ENCODE peak calls at places on chromosomes 12 and 14, in nine cellular contexts. One of them, this sample, is unnamed.

GRCh38 chr12:120229071-120229582 is 28.2 kb upstream of the RPLP0 start:
- DNase-seq in ovary: no peak
- DNase-seq in lower leg skin: no peak
- DNase-seq in testis: peak
- DNase-seq in HCT116: no peak
- DNase-seq in transverse colon: no peak
- DNase-seq in Peyer's patch: peak
- DNase-seq in HepG2: peak
- DNase-seq in body of pancreas: no peak
- DNase-seq in this sample: no peak

GRCh38 chr14:102498005-102498677 is 11.4 kb downstream of the ANKRD9 start:
- DNase-seq in HCT116: no peak
- DNase-seq in testis: peak
- DNase-seq in HepG2: no peak
- DNase-seq in ovary: no peak
- DNase-seq in body of pancreas: no peak
- DNase-seq in Peyer's patch: no peak
- DNase-seq in transverse colon: peak
- DNase-seq in lower leg skin: no peak
- DNase-seq in this sample: peak

GRCh38 chr14:100158566-100159106 is 809 bp downstream of the DEGS2 start:
- DNase-seq in HepG2: no peak
- DNase-seq in ovary: no peak
- DNase-seq in transverse colon: no peak
- DNase-seq in HCT116: no peak
- DNase-seq in Peyer's patch: peak
- DNase-seq in testis: no peak
- DNase-seq in body of pancreas: no peak
- DNase-seq in lower leg skin: no peak
- DNase-seq in this sample: no peak

GRCh38 chr12:91781114-91781513 is 364.5 kb downstream of the BTG1 start:
- DNase-seq in transverse colon: no peak
- DNase-seq in ovary: no peak
- DNase-seq in body of pancreas: no peak
- DNase-seq in HCT116: no peak
- DNase-seq in testis: no peak
- DNase-seq in lower leg skin: no peak
- DNase-seq in Peyer's patch: no peak
- DNase-seq in HepG2: no peak
- DNase-seq in this sample: no peak

GRCh38 chr12:111578276-111578970 is 20.7 kb downstream of the ATXN2 start:
- DNase-seq in lower leg skin: no peak
- DNase-seq in body of pancreas: no peak
- DNase-seq in HCT116: no peak
- DNase-seq in Peyer's patch: no peak
- DNase-seq in ovary: no peak
- DNase-seq in HepG2: peak
- DNase-seq in testis: no peak
- DNase-seq in transverse colon: no peak
- DNase-seq in this sample: peak

GRCh38 chr14:50379563-50379962 is 17.1 kb downstream of the CDKL1 start:
- DNase-seq in body of pancreas: no peak
- DNase-seq in HepG2: no peak
- DNase-seq in ovary: no peak
- DNase-seq in transverse colon: no peak
- DNase-seq in Peyer's patch: no peak
- DNase-seq in lower leg skin: no peak
- DNase-seq in HCT116: no peak
- DNase-seq in testis: no peak
- DNase-seq in this sample: no peak

GRCh38 chr12:16606201-16606849 is 363 bp upstream of the LMO3 start:
- DNase-seq in Peyer's patch: no peak
- DNase-seq in HCT116: no peak
- DNase-seq in testis: peak
- DNase-seq in ovary: peak
- DNase-seq in transverse colon: no peak
- DNase-seq in HepG2: no peak
- DNase-seq in lower leg skin: peak
- DNase-seq in body of pancreas: peak
- DNase-seq in this sample: peak

GRCh38 chr14:22276913-22277816 is 311.9 kb downstream of the DAD1 start:
- DNase-seq in Peyer's patch: no peak
- DNase-seq in lower leg skin: no peak
- DNase-seq in transverse colon: no peak
- DNase-seq in HepG2: peak
- DNase-seq in HCT116: peak
- DNase-seq in body of pancreas: no peak
- DNase-seq in ovary: no peak
- DNase-seq in testis: no peak
- DNase-seq in this sample: peak

GRCh38 chr14:101008631-101009336 is 105.3 kb upstream of the RTL1 start:
- DNase-seq in lower leg skin: peak
- DNase-seq in testis: no peak
- DNase-seq in ovary: peak
- DNase-seq in HCT116: no peak
- DNase-seq in body of pancreas: no peak
- DNase-seq in transverse colon: no peak
- DNase-seq in Peyer's patch: no peak
- DNase-seq in HepG2: no peak
- DNase-seq in this sample: no peak

GRCh38 chr12:54967461-54967860 is 17.1 kb downstream of the TESPA1 start:
- DNase-seq in body of pancreas: no peak
- DNase-seq in lower leg skin: no peak
- DNase-seq in testis: peak
- DNase-seq in ovary: peak
- DNase-seq in HepG2: no peak
- DNase-seq in Peyer's patch: peak
- DNase-seq in HCT116: no peak
- DNase-seq in transverse colon: peak
- DNase-seq in this sample: no peak

GRCh38 chr14:100307215-100308111 is 1.2 kb upstream of the SLC25A29 start:
- DNase-seq in body of pancreas: no peak
- DNase-seq in testis: no peak
- DNase-seq in HepG2: no peak
- DNase-seq in ovary: peak
- DNase-seq in transverse colon: peak
- DNase-seq in lower leg skin: peak
- DNase-seq in HCT116: no peak
- DNase-seq in Peyer's patch: peak
- DNase-seq in this sample: peak

GRCh38 chr12:11814362-11814761 is 164.9 kb downstream of the ETV6 start:
- DNase-seq in HCT116: no peak
- DNase-seq in testis: no peak
- DNase-seq in body of pancreas: no peak
- DNase-seq in transverse colon: no peak
- DNase-seq in lower leg skin: no peak
- DNase-seq in HepG2: peak
- DNase-seq in Peyer's patch: no peak
- DNase-seq in ovary: no peak
- DNase-seq in this sample: peak

GRCh38 chr14:72513994-72514659 is 379.8 kb downstream of the DPF3 start:
- DNase-seq in ovary: no peak
- DNase-seq in HCT116: peak
- DNase-seq in Peyer's patch: no peak
- DNase-seq in transverse colon: no peak
- DNase-seq in lower leg skin: peak
- DNase-seq in HepG2: peak
- DNase-seq in body of pancreas: no peak
- DNase-seq in testis: no peak
- DNase-seq in this sample: peak

DNA sequence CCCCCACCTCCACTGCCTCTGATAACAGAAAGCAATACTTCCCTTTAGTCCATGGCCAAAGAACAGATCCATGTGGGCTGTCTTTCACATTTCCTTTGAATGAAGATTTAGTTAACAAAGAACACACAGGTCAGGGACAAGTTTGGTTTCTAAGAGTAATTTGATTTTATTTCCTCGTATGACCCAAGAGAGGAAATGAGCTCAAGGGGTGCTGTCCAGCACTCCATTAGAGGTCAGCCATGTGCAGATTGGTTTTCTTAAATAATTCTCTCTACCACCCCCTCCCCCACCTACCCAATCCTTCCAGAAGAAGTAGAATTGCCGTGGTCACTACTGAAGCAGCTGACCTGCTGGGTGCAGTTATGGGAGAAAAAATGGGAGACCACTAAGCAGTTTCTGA is 13.9 kb upstream of the OAS1 start:
- DNase-seq in ovary: no peak
- DNase-seq in Peyer's patch: no peak
- DNase-seq in body of pancreas: no peak
- DNase-seq in HCT116: no peak
- DNase-seq in lower leg skin: no peak
- DNase-seq in testis: no peak
- DNase-seq in transverse colon: no peak
- DNase-seq in HepG2: no peak
- DNase-seq in this sample: no peak
- TF ChIP-seq POLR2A in ovary: no peak
- TF ChIP-seq POLR2A in Peyer's patch: no peak
- TF ChIP-seq POLR2A in body of pancreas: no peak
- TF ChIP-seq POLR2A in HCT116: no peak
- TF ChIP-seq POLR2A in lower leg skin: no peak
- TF ChIP-seq POLR2A in testis: no peak
- TF ChIP-seq POLR2A in transverse colon: no peak
- TF ChIP-seq POLR2A in HepG2: no peak
- TF ChIP-seq POLR2A in this sample: no peak

GRCh38 chr14:96823652-96824051 is 26.5 kb downstream of the VRK1 start:
- DNase-seq in testis: no peak
- DNase-seq in HCT116: no peak
- DNase-seq in body of pancreas: no peak
- DNase-seq in Peyer's patch: no peak
- DNase-seq in ovary: no peak
- DNase-seq in HepG2: no peak
- DNase-seq in transverse colon: no peak
- DNase-seq in lower leg skin: no peak
- DNase-seq in this sample: no peak
- TF ChIP-seq CTCF in testis: no peak
- TF ChIP-seq CTCF in HCT116: no peak
- TF ChIP-seq CTCF in body of pancreas: no peak
- TF ChIP-seq CTCF in Peyer's patch: no peak
- TF ChIP-seq CTCF in ovary: no peak
- TF ChIP-seq CTCF in HepG2: no peak
- TF ChIP-seq CTCF in transverse colon: no peak
- TF ChIP-seq CTCF in lower leg skin: no peak
- TF ChIP-seq CTCF in this sample: no peak

GRCh38 chr14:57209561-57209960 is 59.1 kb downstream of the EXOC5 start:
- DNase-seq in testis: no peak
- DNase-seq in lower leg skin: no peak
- DNase-seq in body of pancreas: no peak
- DNase-seq in HCT116: no peak
- DNase-seq in Peyer's patch: no peak
- DNase-seq in HepG2: no peak
- DNase-seq in transverse colon: no peak
- DNase-seq in ovary: no peak
- DNase-seq in this sample: no peak

DNA sequence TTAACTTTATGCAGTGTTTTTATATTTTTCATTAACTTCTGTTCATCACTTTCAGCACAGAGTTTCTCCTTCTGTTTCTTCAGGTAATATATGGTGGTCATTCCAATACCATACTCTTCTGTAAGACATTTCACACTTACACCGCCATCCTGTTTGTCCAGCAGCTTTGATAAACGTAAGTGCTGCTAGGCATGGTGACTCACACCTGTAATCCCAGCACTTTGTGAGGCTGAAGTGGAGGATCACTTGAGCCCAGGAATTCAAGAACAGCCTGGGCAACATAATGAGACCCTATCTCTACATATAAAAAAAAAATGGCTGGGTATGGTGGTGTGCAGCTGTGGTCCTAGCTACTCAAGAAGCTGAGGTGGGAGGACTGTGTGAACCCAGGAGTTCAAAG is 55.8 kb downstream of the EXOC5 start:
- DNase-seq in body of pancreas: no peak
- DNase-seq in Peyer's patch: no peak
- DNase-seq in lower leg skin: no peak
- DNase-seq in HepG2: no peak
- DNase-seq in transverse colon: no peak
- DNase-seq in HCT116: no peak
- DNase-seq in ovary: no peak
- DNase-seq in testis: no peak
- DNase-seq in this sample: no peak
- TF ChIP-seq POLR2A in body of pancreas: no peak
- TF ChIP-seq POLR2A in Peyer's patch: no peak
- TF ChIP-seq POLR2A in lower leg skin: no peak
- TF ChIP-seq POLR2A in HepG2: no peak
- TF ChIP-seq POLR2A in transverse colon: no peak
- TF ChIP-seq POLR2A in HCT116: no peak
- TF ChIP-seq POLR2A in ovary: no peak
- TF ChIP-seq POLR2A in testis: no peak
- TF ChIP-seq POLR2A in this sample: no peak

DNA sequence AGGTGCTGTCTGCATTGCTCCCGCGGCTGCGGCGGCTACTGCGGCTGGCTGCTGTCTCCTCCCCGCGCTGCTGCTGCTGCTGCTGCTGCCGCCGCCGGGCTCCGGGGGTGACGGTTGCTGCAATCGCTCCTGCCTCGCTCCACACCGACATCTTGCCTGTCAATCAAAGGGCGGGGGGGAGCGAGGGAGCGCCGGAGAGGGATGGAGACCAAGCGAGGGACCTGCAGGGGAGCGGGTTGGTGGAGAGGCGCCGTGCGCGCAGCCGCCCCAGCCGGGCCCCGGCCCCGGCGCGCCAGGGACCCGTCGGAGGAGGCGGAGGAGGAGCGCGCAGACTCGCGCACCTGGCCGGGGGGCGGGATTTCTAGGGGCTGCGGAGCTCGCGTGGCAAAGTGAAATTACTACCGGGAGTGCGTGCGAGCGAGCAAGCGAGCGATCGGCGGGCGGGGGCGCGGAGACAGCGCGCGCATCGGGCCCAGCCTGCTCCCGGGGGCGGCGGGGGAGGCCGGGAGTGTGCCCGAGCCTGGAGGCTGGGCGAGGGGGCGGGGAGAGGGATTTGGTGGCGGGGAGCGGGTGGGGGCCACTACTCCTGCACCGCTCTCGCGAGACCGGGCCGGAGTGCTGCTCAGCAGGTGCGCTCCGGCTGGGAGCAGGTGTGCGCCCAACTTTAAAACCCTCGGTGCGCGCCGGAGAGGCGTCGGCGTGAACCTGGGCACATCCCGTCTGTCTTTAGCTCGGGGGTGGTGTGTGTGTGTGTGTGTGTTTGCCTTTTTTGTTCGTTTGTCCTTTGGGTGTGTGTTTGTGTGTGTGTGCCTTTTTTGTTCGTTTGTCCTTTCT is at the start of gene KSR2:
- DNase-seq in ovary: no peak
- DNase-seq in HCT116: peak
- DNase-seq in Peyer's patch: peak
- DNase-seq in testis: peak
- DNase-seq in transverse colon: peak
- DNase-seq in body of pancreas: peak
- DNase-seq in HepG2: peak
- DNase-seq in lower leg skin: peak
- DNase-seq in this sample: peak
- TF ChIP-seq CTCF in ovary: no peak
- TF ChIP-seq CTCF in HCT116: no peak
- TF ChIP-seq CTCF in Peyer's patch: no peak
- TF ChIP-seq CTCF in testis: no peak
- TF ChIP-seq CTCF in transverse colon: no peak
- TF ChIP-seq CTCF in body of pancreas: no peak
- TF ChIP-seq CTCF in HepG2: no peak
- TF ChIP-seq CTCF in lower leg skin: no peak
- TF ChIP-seq CTCF in this sample: no peak

This sample was measured in NB4.